ENCODE peak calls at places on chromosomes 6 and 20, in ten cellular contexts. One of them, this sample, is unnamed.

GRCh38 chr6:43254138-43254817 is 11.0 kb downstream of the TTBK1 start:
- DNase-seq in MV-4-11: no peak
- DNase-seq in progenitor cell of endocrine pancreas: no peak
- DNase-seq in thyroid gland: no peak
- DNase-seq in AG09319: no peak
- DNase-seq in ELF-1: no peak
- DNase-seq in AML-193: no peak
- DNase-seq in NCI-H345: no peak
- DNase-seq in left cardiac atrium: no peak
- DNase-seq in CD8-positive, alpha-beta memory T cell: no peak
- DNase-seq in this sample: no peak

GRCh38 chr6:118551063-118551672 is 3.1 kb downstream of the PLN start:
- DNase-seq in AG09319: peak; percentile 16
- DNase-seq in thyroid gland: no peak
- DNase-seq in NCI-H345: peak; percentile 56
- DNase-seq in ELF-1: peak; percentile 26
- DNase-seq in progenitor cell of endocrine pancreas: no peak
- DNase-seq in CD8-positive, alpha-beta memory T cell: no peak
- DNase-seq in AML-193: peak; percentile 78
- DNase-seq in MV-4-11: no peak
- DNase-seq in left cardiac atrium: no peak
- DNase-seq in this sample: no peak

GRCh38 chr6:45116714-45117410 is 211.3 kb upstream of the RUNX2 start:
- DNase-seq in AML-193: no peak
- DNase-seq in left cardiac atrium: no peak
- DNase-seq in MV-4-11: peak; percentile 57
- DNase-seq in CD8-positive, alpha-beta memory T cell: no peak
- DNase-seq in progenitor cell of endocrine pancreas: no peak
- DNase-seq in NCI-H345: no peak
- DNase-seq in thyroid gland: no peak
- DNase-seq in AG09319: peak; percentile 27
- DNase-seq in ELF-1: no peak
- DNase-seq in this sample: no peak

GRCh38 chr6:155278319-155279049 is 14.7 kb downstream of the CLDN20 start:
- DNase-seq in left cardiac atrium: no peak
- DNase-seq in progenitor cell of endocrine pancreas: no peak
- DNase-seq in MV-4-11: peak; percentile 50
- DNase-seq in ELF-1: no peak
- DNase-seq in AML-193: no peak
- DNase-seq in CD8-positive, alpha-beta memory T cell: no peak
- DNase-seq in thyroid gland: no peak
- DNase-seq in AG09319: no peak
- DNase-seq in NCI-H345: no peak
- DNase-seq in this sample: no peak

GRCh38 chr20:62201173-62202082 is 18.6 kb downstream of the MTG2 start:
- DNase-seq in thyroid gland: no peak
- DNase-seq in AG09319: no peak
- DNase-seq in CD8-positive, alpha-beta memory T cell: peak; percentile 43
- DNase-seq in ELF-1: no peak
- DNase-seq in progenitor cell of endocrine pancreas: no peak
- DNase-seq in left cardiac atrium: peak; percentile 8
- DNase-seq in NCI-H345: peak; percentile 83
- DNase-seq in AML-193: no peak
- DNase-seq in MV-4-11: no peak
- DNase-seq in this sample: no peak

GRCh38 chr6:9197726-9198125 is 762.4 kb upstream of the SLC35B3 start:
- DNase-seq in progenitor cell of endocrine pancreas: no peak
- DNase-seq in CD8-positive, alpha-beta memory T cell: no peak
- DNase-seq in AML-193: no peak
- DNase-seq in ELF-1: no peak
- DNase-seq in MV-4-11: no peak
- DNase-seq in NCI-H345: no peak
- DNase-seq in AG09319: no peak
- DNase-seq in left cardiac atrium: no peak
- DNase-seq in thyroid gland: no peak
- DNase-seq in this sample: no peak

GRCh38 chr6:77178821-77179220 is 284.5 kb downstream of the HTR1B start:
- DNase-seq in thyroid gland: no peak
- DNase-seq in AML-193: no peak
- DNase-seq in left cardiac atrium: no peak
- DNase-seq in MV-4-11: no peak
- DNase-seq in ELF-1: no peak
- DNase-seq in CD8-positive, alpha-beta memory T cell: no peak
- DNase-seq in progenitor cell of endocrine pancreas: no peak
- DNase-seq in NCI-H345: no peak
- DNase-seq in AG09319: no peak
- DNase-seq in this sample: no peak

GRCh38 chr20:20130399-20130798 is 78.1 kb downstream of the CFAP61 start:
- DNase-seq in thyroid gland: no peak
- DNase-seq in MV-4-11: peak; percentile 12
- DNase-seq in AG09319: no peak
- DNase-seq in ELF-1: peak; percentile 30
- DNase-seq in AML-193: no peak
- DNase-seq in CD8-positive, alpha-beta memory T cell: no peak
- DNase-seq in NCI-H345: peak; percentile 14
- DNase-seq in progenitor cell of endocrine pancreas: no peak
- DNase-seq in left cardiac atrium: no peak
- DNase-seq in this sample: no peak

GRCh38 chr6:52417675-52418111 is 2.4 kb upstream of the EFHC1 start:
- DNase-seq in left cardiac atrium: peak; percentile 39
- DNase-seq in MV-4-11: no peak
- DNase-seq in progenitor cell of endocrine pancreas: no peak
- DNase-seq in CD8-positive, alpha-beta memory T cell: no peak
- DNase-seq in ELF-1: peak; percentile 33
- DNase-seq in thyroid gland: peak; percentile 18
- DNase-seq in AG09319: peak; percentile 74
- DNase-seq in NCI-H345: no peak
- DNase-seq in AML-193: no peak
- DNase-seq in this sample: no peak

GRCh38 chr6:40789143-40789764 is 202.1 kb upstream of the LRFN2 start:
- DNase-seq in CD8-positive, alpha-beta memory T cell: peak; percentile 49
- DNase-seq in ELF-1: no peak
- DNase-seq in thyroid gland: no peak
- DNase-seq in NCI-H345: no peak
- DNase-seq in left cardiac atrium: no peak
- DNase-seq in AG09319: no peak
- DNase-seq in AML-193: no peak
- DNase-seq in progenitor cell of endocrine pancreas: no peak
- DNase-seq in MV-4-11: no peak
- DNase-seq in this sample: no peak

GRCh38 chr6:46419576-46420002 is 71.7 kb downstream of the RCAN2 start:
- DNase-seq in AG09319: peak; percentile 57
- DNase-seq in progenitor cell of endocrine pancreas: peak; percentile 14
- DNase-seq in CD8-positive, alpha-beta memory T cell: no peak
- DNase-seq in thyroid gland: peak; percentile 68
- DNase-seq in ELF-1: peak; percentile 22
- DNase-seq in NCI-H345: peak; percentile 68
- DNase-seq in left cardiac atrium: peak; percentile 42
- DNase-seq in AML-193: peak; percentile 45
- DNase-seq in MV-4-11: peak; percentile 38
- DNase-seq in this sample: peak; percentile 81

GRCh38 chr6:83183082-83183828 is 9.8 kb downstream of the PGM3 start:
- DNase-seq in NCI-H345: no peak
- DNase-seq in ELF-1: peak; percentile 53
- DNase-seq in AG09319: peak; percentile 54
- DNase-seq in progenitor cell of endocrine pancreas: no peak
- DNase-seq in CD8-positive, alpha-beta memory T cell: no peak
- DNase-seq in thyroid gland: no peak
- DNase-seq in AML-193: no peak
- DNase-seq in left cardiac atrium: peak; percentile 49
- DNase-seq in MV-4-11: no peak
- DNase-seq in this sample: no peak

GRCh38 chr20:43669332-43669731 is 2.4 kb downstream of the MYBL2 start:
- DNase-seq in left cardiac atrium: no peak
- DNase-seq in progenitor cell of endocrine pancreas: no peak
- DNase-seq in AG09319: no peak
- DNase-seq in NCI-H345: no peak
- DNase-seq in ELF-1: no peak
- DNase-seq in CD8-positive, alpha-beta memory T cell: peak; percentile 29
- DNase-seq in thyroid gland: no peak
- DNase-seq in AML-193: peak; percentile 14
- DNase-seq in MV-4-11: peak; percentile 14
- DNase-seq in this sample: no peak

GRCh38 chr20:58906894-58907293 is 54.4 kb downstream of the GNAS start:
- DNase-seq in AG09319: no peak
- DNase-seq in CD8-positive, alpha-beta memory T cell: no peak
- DNase-seq in progenitor cell of endocrine pancreas: no peak
- DNase-seq in left cardiac atrium: no peak
- DNase-seq in thyroid gland: no peak
- DNase-seq in NCI-H345: no peak
- DNase-seq in ELF-1: no peak
- DNase-seq in AML-193: no peak
- DNase-seq in MV-4-11: peak; percentile 33
- DNase-seq in this sample: no peak

GRCh38 chr20:13788167-13788834 is 3.5 kb downstream of the NDUFAF5 start:
- DNase-seq in NCI-H345: peak; percentile 63
- DNase-seq in ELF-1: peak; percentile 24
- DNase-seq in MV-4-11: peak; percentile 37
- DNase-seq in AG09319: no peak
- DNase-seq in left cardiac atrium: no peak
- DNase-seq in CD8-positive, alpha-beta memory T cell: peak; percentile 56
- DNase-seq in progenitor cell of endocrine pancreas: no peak
- DNase-seq in thyroid gland: peak; percentile 29
- DNase-seq in AML-193: peak; percentile 24
- DNase-seq in this sample: peak; percentile 70

GRCh38 chr6:156016186-156016976 is 560.7 kb upstream of the NOX3 start:
- DNase-seq in left cardiac atrium: no peak
- DNase-seq in NCI-H345: no peak
- DNase-seq in progenitor cell of endocrine pancreas: no peak
- DNase-seq in CD8-positive, alpha-beta memory T cell: no peak
- DNase-seq in ELF-1: no peak
- DNase-seq in thyroid gland: no peak
- DNase-seq in MV-4-11: no peak
- DNase-seq in AG09319: no peak
- DNase-seq in AML-193: no peak
- DNase-seq in this sample: no peak

GRCh38 chr6:123802697-123803455 is 789 bp upstream of the NKAIN2 start:
- DNase-seq in AML-193: peak; percentile 22
- DNase-seq in progenitor cell of endocrine pancreas: peak; percentile 86
- DNase-seq in thyroid gland: peak; percentile 86
- DNase-seq in ELF-1: peak; percentile 94
- DNase-seq in MV-4-11: peak; percentile 11
- DNase-seq in AG09319: peak; percentile 27
- DNase-seq in NCI-H345: peak; percentile 96
- DNase-seq in left cardiac atrium: peak; percentile 80
- DNase-seq in CD8-positive, alpha-beta memory T cell: peak; percentile 49
- DNase-seq in this sample: peak; percentile 90

GRCh38 chr6:116557863-116558262 is 4.3 kb downstream of the CALHM4 start:
- DNase-seq in AML-193: no peak
- DNase-seq in NCI-H345: peak; percentile 29
- DNase-seq in MV-4-11: no peak
- DNase-seq in AG09319: peak; percentile 78
- DNase-seq in thyroid gland: peak; percentile 82
- DNase-seq in left cardiac atrium: peak; percentile 46
- DNase-seq in CD8-positive, alpha-beta memory T cell: no peak
- DNase-seq in progenitor cell of endocrine pancreas: no peak
- DNase-seq in ELF-1: no peak
- DNase-seq in this sample: peak; percentile 66

GRCh38 chr6:31441368-31442267 is 38.2 kb downstream of the MICA start:
- DNase-seq in left cardiac atrium: peak; percentile 89
- DNase-seq in CD8-positive, alpha-beta memory T cell: peak; percentile 90
- DNase-seq in MV-4-11: peak; percentile 47
- DNase-seq in AML-193: peak; percentile 69
- DNase-seq in progenitor cell of endocrine pancreas: peak; percentile 60
- DNase-seq in NCI-H345: peak; percentile 28
- DNase-seq in thyroid gland: peak; percentile 77
- DNase-seq in AG09319: peak; percentile 29
- DNase-seq in ELF-1: peak; percentile 64
- DNase-seq in this sample: peak; percentile 93

GRCh38 chr20:37327748-37328147 is 18.2 kb upstream of the SRC start:
- DNase-seq in left cardiac atrium: peak; percentile 79
- DNase-seq in thyroid gland: peak; percentile 32
- DNase-seq in AG09319: no peak
- DNase-seq in ELF-1: peak; percentile 34
- DNase-seq in AML-193: no peak
- DNase-seq in CD8-positive, alpha-beta memory T cell: no peak
- DNase-seq in MV-4-11: no peak
- DNase-seq in NCI-H345: no peak
- DNase-seq in progenitor cell of endocrine pancreas: no peak
- DNase-seq in this sample: peak; percentile 63

GRCh38 chr6:75402296-75402695 is 91.3 kb downstream of the FILIP1 start:
- DNase-seq in left cardiac atrium: peak; percentile 25
- DNase-seq in CD8-positive, alpha-beta memory T cell: no peak
- DNase-seq in AG09319: peak; percentile 54
- DNase-seq in MV-4-11: no peak
- DNase-seq in ELF-1: no peak
- DNase-seq in thyroid gland: no peak
- DNase-seq in AML-193: no peak
- DNase-seq in NCI-H345: no peak
- DNase-seq in progenitor cell of endocrine pancreas: no peak
- DNase-seq in this sample: no peak

GRCh38 chr6:116287668-116288282 is 8.0 kb upstream of the TSPYL1 start:
- DNase-seq in AG09319: no peak
- DNase-seq in MV-4-11: peak; percentile 47
- DNase-seq in ELF-1: no peak
- DNase-seq in NCI-H345: no peak
- DNase-seq in CD8-positive, alpha-beta memory T cell: no peak
- DNase-seq in left cardiac atrium: no peak
- DNase-seq in thyroid gland: no peak
- DNase-seq in AML-193: peak; percentile 70
- DNase-seq in progenitor cell of endocrine pancreas: no peak
- DNase-seq in this sample: no peak

GRCh38 chr6:133286765-133287164 is 45.6 kb downstream of the EYA4 start:
- DNase-seq in AG09319: no peak
- DNase-seq in NCI-H345: no peak
- DNase-seq in MV-4-11: peak; percentile 4
- DNase-seq in progenitor cell of endocrine pancreas: no peak
- DNase-seq in AML-193: no peak
- DNase-seq in ELF-1: no peak
- DNase-seq in left cardiac atrium: no peak
- DNase-seq in thyroid gland: no peak
- DNase-seq in CD8-positive, alpha-beta memory T cell: no peak
- DNase-seq in this sample: no peak

GRCh38 chr20:59144179-59144830 is 19.3 kb upstream of the ZNF831 start:
- DNase-seq in NCI-H345: no peak
- DNase-seq in AG09319: no peak
- DNase-seq in thyroid gland: no peak
- DNase-seq in progenitor cell of endocrine pancreas: no peak
- DNase-seq in AML-193: no peak
- DNase-seq in CD8-positive, alpha-beta memory T cell: peak; percentile 74
- DNase-seq in left cardiac atrium: no peak
- DNase-seq in MV-4-11: no peak
- DNase-seq in ELF-1: no peak
- DNase-seq in this sample: no peak

GRCh38 chr6:52815167-52816092 is 11.8 kb upstream of the GSTA1 start:
- DNase-seq in NCI-H345: peak; percentile 37
- DNase-seq in CD8-positive, alpha-beta memory T cell: peak; percentile 50
- DNase-seq in AG09319: no peak
- DNase-seq in MV-4-11: peak; percentile 39
- DNase-seq in left cardiac atrium: no peak
- DNase-seq in thyroid gland: peak; percentile 45
- DNase-seq in progenitor cell of endocrine pancreas: peak; percentile 34
- DNase-seq in ELF-1: peak; percentile 84
- DNase-seq in AML-193: peak; percentile 31
- DNase-seq in this sample: peak; percentile 70

GRCh38 chr6:19268117-19268516 is 569.1 kb upstream of the ID4 start:
- DNase-seq in left cardiac atrium: no peak
- DNase-seq in AG09319: no peak
- DNase-seq in MV-4-11: no peak
- DNase-seq in ELF-1: no peak
- DNase-seq in progenitor cell of endocrine pancreas: no peak
- DNase-seq in thyroid gland: no peak
- DNase-seq in AML-193: no peak
- DNase-seq in CD8-positive, alpha-beta memory T cell: no peak
- DNase-seq in NCI-H345: no peak
- DNase-seq in this sample: no peak

GRCh38 chr20:37295595-37295994 is 6.1 kb downstream of the MANBAL start:
- DNase-seq in AG09319: no peak
- DNase-seq in AML-193: no peak
- DNase-seq in NCI-H345: peak; percentile 98
- DNase-seq in left cardiac atrium: no peak
- DNase-seq in thyroid gland: no peak
- DNase-seq in MV-4-11: no peak
- DNase-seq in ELF-1: peak; percentile 53
- DNase-seq in progenitor cell of endocrine pancreas: no peak
- DNase-seq in CD8-positive, alpha-beta memory T cell: no peak
- DNase-seq in this sample: no peak

GRCh38 chr6:100269189-100269588 is 195.5 kb downstream of the SIM1 start:
- DNase-seq in AML-193: no peak
- DNase-seq in ELF-1: no peak
- DNase-seq in AG09319: no peak
- DNase-seq in CD8-positive, alpha-beta memory T cell: no peak
- DNase-seq in progenitor cell of endocrine pancreas: no peak
- DNase-seq in NCI-H345: no peak
- DNase-seq in MV-4-11: no peak
- DNase-seq in thyroid gland: no peak
- DNase-seq in left cardiac atrium: no peak
- DNase-seq in this sample: no peak

This sample was measured in testis.